ENCODE peak calls at places on chromosomes 5 and 9, in six cellular contexts. P, X, Y, W, B and O are unnamed samples. For H3K27me3 and H3K4me1, the result is how much of the 10 kb centered on the place peaks cover.

GRCh38 chr5:22560115-22560514 is 293.0 kb downstream of the CDH12 start:
- DNase-seq in P (peak), X (no peak), Y (peak), W (no peak), B (no peak), O (no peak)

GRCh38 chr5:78638973-78639669 is 9.5 kb downstream of the LHFPL2 start:
- DNase-seq in P (no peak), X (no peak), Y (no peak), W (no peak), B (no peak), O (no peak)

GRCh38 chr9:115000217-115000639 is 69.8 kb upstream of the TNFSF8 start:
- DNase-seq in P (no peak), X (no peak), Y (no peak), W (no peak), B (no peak), O (no peak)

GRCh38 chr9:33851301-33851700 is 34.3 kb downstream of the UBE2R2 start:
- DNase-seq in P (no peak), X (no peak), Y (no peak), W (no peak), B (no peak), O (no peak)

GRCh38 chr9:113513111-113513510 is 49.6 kb downstream of the RGS3 start:
- DNase-seq in P (no peak), X (no peak), Y (no peak), W (no peak), B (no peak), O (no peak)

GRCh38 chr9:114282104-114282485 is 40.8 kb upstream of the ORM1 start:
- DNase-seq in P (no peak), X (no peak), Y (no peak), W (no peak), B (no peak), O (no peak)

GRCh38 chr9:136703231-136703870 is 9.0 kb upstream of the DIPK1B start:
- DNase-seq in P (no peak), X (no peak), Y (no peak), W (no peak), B (no peak), O (no peak)

GRCh38 chr9:130932220-130933069 is 6.6 kb downstream of the FIBCD1 start:
- DNase-seq in P (no peak), X (no peak), Y (peak), W (no peak), B (no peak), O (no peak)

GRCh38 chr9:111961575-111961974 is 65.0 kb downstream of the UGCG start:
- DNase-seq in P (peak), X (no peak), Y (no peak), W (no peak), B (peak), O (no peak)

GRCh38 chr9:108743901-108744371 is 111.8 kb downstream of the ACTL7B start:
- DNase-seq in P (peak), X (peak), Y (no peak), W (no peak), B (no peak), O (peak)

GRCh38 chr9:119556129-119556875 is 187.1 kb upstream of the BRINP1 start:
- DNase-seq in P (peak), X (no peak), Y (peak), W (peak), B (no peak), O (peak)

GRCh38 chr9:103082494-103082893 is 87.4 kb downstream of the CYLC2 start:
- DNase-seq in P (no peak), X (no peak), Y (no peak), W (no peak), B (no peak), O (no peak)

GRCh38 chr9:5531251-5531972 is 21.1 kb downstream of the PDCD1LG2 start:
- DNase-seq in P (no peak), X (no peak), Y (no peak), W (no peak), B (no peak), O (no peak)

GRCh38 chr9:138009016-138009415 is 131.4 kb downstream of the CACNA1B start:
- DNase-seq in P (no peak), X (no peak), Y (no peak), W (no peak), B (no peak), O (no peak)

GRCh38 chr9:77649109-77649812 is 1.1 kb upstream of the GNA14 start:
- DNase-seq in P (no peak), X (no peak), Y (peak), W (no peak), B (peak), O (no peak)

GRCh38 chr9:20980713-20981481 is 50.5 kb downstream of the HACD4 start:
- DNase-seq in P (peak), X (no peak), Y (peak), W (no peak), B (no peak), O (no peak)

GRCh38 chr5:100165309-100165708 is 369.9 kb upstream of the FAM174A start:
- DNase-seq in P (no peak), X (no peak), Y (no peak), W (no peak), B (no peak), O (no peak)

GRCh38 chr9:81656004-81656403 is 33.3 kb downstream of the TLE1 start:
- DNase-seq in P (no peak), X (no peak), Y (no peak), W (peak), B (no peak), O (no peak)

GRCh38 chr9:109302606-109303005 is 18.3 kb downstream of the EPB41L4B start:
- DNase-seq in P (no peak), X (no peak), Y (no peak), W (no peak), B (no peak), O (no peak)

GRCh38 chr9:124270504-124271335 is 13.0 kb downstream of the NEK6 start:
- DNase-seq in P (no peak), X (no peak), Y (peak), W (peak), B (no peak), O (no peak)

GRCh38 chr9:109966643-109967368 is 186.8 kb downstream of the PALM2AKAP2 start:
- DNase-seq in P (no peak), X (no peak), Y (no peak), W (no peak), B (no peak), O (no peak)

GRCh38 chr5:144142030-144142825 is 28.2 kb downstream of the YIPF5 start:
- DNase-seq in P (peak), X (no peak), Y (peak), W (no peak), B (peak), O (peak)

GRCh38 chr5:33772276-33772990 is 119.4 kb downstream of the ADAMTS12 start:
- DNase-seq in P (peak), X (no peak), Y (peak), W (no peak), B (no peak), O (no peak)

GRCh38 chr9:136957461-136957860 is 5.4 kb downstream of the LCN12 start:
- DNase-seq in P (no peak), X (no peak), Y (no peak), W (no peak), B (no peak), O (no peak)

GRCh38 chr9:69157751-69158466 is 16.2 kb upstream of the TJP2 start:
- DNase-seq in P (peak), X (no peak), Y (no peak), W (no peak), B (no peak), O (no peak)

GRCh38 chr5:55432549-55432948 is 102.2 kb downstream of the PLPP1 start:
- DNase-seq in P (no peak), X (no peak), Y (no peak), W (no peak), B (no peak), O (no peak)

GRCh38 chr5:153972240-153972639 is 66.5 kb downstream of the FAM114A2 start:
- DNase-seq in P (no peak), X (no peak), Y (no peak), W (no peak), B (no peak), O (no peak)

GRCh38 chr5:153969563-153969895 is 69.2 kb downstream of the FAM114A2 start:
- DNase-seq in P (no peak), X (no peak), Y (no peak), W (no peak), B (no peak), O (no peak)

GRCh38 chr5:153965102-153965645 is 73.5 kb downstream of the FAM114A2 start:
- DNase-seq in P (peak), X (no peak), Y (peak), W (peak), B (peak), O (peak)

GRCh38 chr5:153970496-153970895 is 68.2 kb downstream of the FAM114A2 start:
- DNase-seq in P (no peak), X (no peak), Y (no peak), W (no peak), B (no peak), O (no peak)

GRCh38 chr5:153968761-153969562 is 69.7 kb downstream of the FAM114A2 start:
- DNase-seq in P (no peak), X (no peak), Y (no peak), W (no peak), B (no peak), O (no peak)
- H3K27me3 ChIP-seq in P (under half), X (under half), Y (under half), W (under half), B (under half), O (under half)

DNA sequence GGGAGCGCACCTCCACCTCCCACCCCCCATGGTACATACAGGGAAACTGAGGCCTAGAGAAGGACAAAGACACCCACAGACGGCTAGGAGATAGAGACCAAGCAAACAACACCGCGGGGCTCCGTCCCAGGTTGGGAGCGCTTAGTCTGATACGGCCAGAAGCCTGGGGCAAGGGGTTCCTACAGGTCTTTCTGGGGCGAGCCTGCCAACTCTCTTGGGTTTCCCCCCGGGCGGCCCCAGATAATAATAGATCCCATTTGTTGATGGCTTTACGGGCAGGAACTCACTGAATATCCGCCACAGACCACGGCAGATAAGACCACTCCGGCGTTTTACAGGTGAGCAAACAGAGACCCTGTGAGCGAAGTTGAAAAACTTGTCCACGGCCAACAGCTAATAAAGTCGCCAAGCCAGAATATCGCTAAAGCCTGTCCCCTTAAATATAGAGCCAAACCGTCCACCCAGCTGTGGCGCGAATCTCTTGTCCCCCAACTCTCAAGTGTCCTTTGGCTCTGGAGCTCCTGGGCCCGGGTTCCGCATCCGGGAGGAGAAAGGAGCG is 5.1 kb upstream of the EBF1 start:
- DNase-seq in P (no peak), X (no peak), Y (no peak), W (no peak), B (no peak), O (no peak)
- H3K4me1 ChIP-seq in P (under half), X (under half), Y (under half), W (under half), B (under half), O (under half)

GRCh38 chr5:128844354-128844923 is 120.8 kb upstream of the SLC27A6 start:
- DNase-seq in P (peak), X (no peak), Y (peak), W (no peak), B (no peak), O (no peak)
- TF ChIP-seq CTCF in P (peak), X (no peak), Y (peak), W (peak), B (peak), O (peak)

DNA sequence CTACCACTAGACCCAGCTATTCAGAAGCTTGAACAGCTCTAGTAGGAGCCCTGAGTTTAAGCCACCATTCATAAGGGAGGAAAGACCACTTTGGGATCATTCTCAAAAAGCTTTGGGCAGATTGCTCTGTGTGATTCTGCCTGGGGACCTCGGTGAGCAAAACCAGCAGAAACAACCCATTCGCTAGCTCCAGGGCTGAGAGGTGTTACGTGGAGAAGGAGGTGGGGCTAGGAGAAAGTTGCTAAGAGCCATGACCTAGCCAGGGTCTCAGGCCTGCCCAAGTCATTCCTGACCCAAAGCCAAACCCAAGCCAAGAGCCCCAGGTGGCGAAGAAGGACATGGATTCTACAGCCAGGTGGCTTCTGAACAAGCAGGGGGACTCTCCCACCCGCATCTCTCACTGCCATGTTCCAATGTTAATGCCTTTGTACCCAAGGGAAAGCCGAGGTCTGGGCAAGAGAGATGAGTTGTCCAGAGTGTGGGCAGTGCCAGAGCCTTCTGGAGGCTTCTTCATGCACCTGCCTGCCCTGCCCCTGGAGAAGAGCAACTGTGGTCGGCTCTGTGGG is 4.0 kb upstream of the BARHL1 start:
- DNase-seq in P (no peak), X (no peak), Y (no peak), W (no peak), B (no peak), O (no peak)
- H3K27me3 ChIP-seq in P (half or more), X (half or more), Y (half or more), W (half or more), B (under half), O (under half)

GRCh38 chr5:4643190-4643589 is 496.9 kb upstream of the ADAMTS16 start:
- DNase-seq in P (no peak), X (no peak), Y (no peak), W (no peak), B (no peak), O (no peak)
- H3K4me1 ChIP-seq in P (under half), X (under half), Y (under half), W (under half), B (under half), O (under half)